ENCODE peak calls at places on chromosomes 4 and X, in eight cellular contexts. T is heart right ventricle; R is DND-41; K is naive thymus-derived CD4-positive, alpha-beta T cell; F is transverse colon; Z is mammary epithelial cell; M is neural progenitor cell; C is breast epithelium. J is an unnamed sample. For H3K9me3 and H3K4me1, the result is how much of the 10 kb centered on the place peaks cover.

GRCh38 chr4:153485860-153486259 is 19.7 kb downstream of the TMEM131L start:
- DNase-seq in F (no peak), T (no peak), Z (no peak), C (no peak), M (no peak), K (no peak), R (no peak), J (no peak)

GRCh38 chr4:131509521-131509920 is 1639.6 kb upstream of the PCDH10 start:
- DNase-seq in R (no peak), C (no peak), F (no peak), Z (peak), M (no peak), T (no peak), K (no peak), J (no peak)

GRCh38 chrX:113790987-113791386 is 792.9 kb upstream of the HTR2C start:
- DNase-seq in C (no peak), R (no peak), F (no peak), M (no peak), K (no peak), T (no peak), Z (no peak), J (no peak)

GRCh38 chr4:90030953-90031352 is 96.2 kb upstream of the CCSER1 start:
- DNase-seq in M (peak), Z (peak), F (no peak), T (no peak), K (no peak), C (no peak), R (no peak), J (no peak)

GRCh38 chr4:130124066-130124465 is 1028.1 kb downstream of the C4orf33 start:
- DNase-seq in K (no peak), C (no peak), M (peak), F (no peak), R (no peak), Z (no peak), T (no peak), J (no peak)

GRCh38 chr4:147968641-147969040 is 236.8 kb downstream of the ARHGAP10 start:
- DNase-seq in C (no peak), F (no peak), T (no peak), K (no peak), M (no peak), Z (no peak), R (no peak), J (no peak)

GRCh38 chr4:126977306-126977705 is 655.5 kb upstream of the INTU start:
- DNase-seq in K (no peak), F (no peak), M (peak), C (no peak), Z (no peak), T (peak), R (no peak), J (no peak)

GRCh38 chr4:306551-306961 is 1.3 kb upstream of the ZNF732 start:
- DNase-seq in F (no peak), M (no peak), Z (no peak), R (peak), K (no peak), T (no peak), C (no peak), J (peak)

GRCh38 chrX:115901241-115901640 is 269.3 kb upstream of the AGTR2 start:
- DNase-seq in F (no peak), T (no peak), M (no peak), K (no peak), Z (no peak), C (no peak), R (no peak), J (no peak)

GRCh38 chr4:600850-601515 is 24.4 kb upstream of the PDE6B start:
- DNase-seq in R (no peak), M (no peak), Z (peak), T (no peak), C (no peak), F (no peak), K (no peak), J (no peak)

GRCh38 chrX:149508467-149508866 is 3.4 kb upstream of the IDS start:
- DNase-seq in Z (no peak), C (no peak), R (no peak), M (no peak), F (no peak), K (no peak), T (no peak), J (no peak)

GRCh38 chrX:153818571-153819397 is 11.6 kb downstream of the PDZD4 start:
- DNase-seq in C (no peak), R (peak), T (no peak), Z (no peak), K (peak), M (peak), F (peak), J (peak)

GRCh38 chr4:96767815-96768480 is 928.1 kb downstream of the PDHA2 start:
- DNase-seq in R (no peak), F (no peak), C (no peak), Z (no peak), T (no peak), M (no peak), K (no peak), J (no peak)

GRCh38 chr4:148081267-148081666 is 349.4 kb downstream of the ARHGAP10 start:
- DNase-seq in Z (no peak), C (no peak), T (no peak), F (no peak), K (no peak), R (no peak), M (no peak), J (no peak)

GRCh38 chrX:18617351-18617750 is 54.6 kb downstream of the RS1 start:
- DNase-seq in F (peak), K (no peak), T (no peak), R (no peak), M (peak), Z (peak), C (no peak), J (no peak)

GRCh38 chr4:911221-911751 is 20.8 kb downstream of the GAK start:
- DNase-seq in M (no peak), T (no peak), Z (no peak), K (no peak), R (no peak), F (no peak), C (no peak), J (no peak)

GRCh38 chr4:87005690-87006461 is 71.1 kb downstream of the AFF1 start:
- DNase-seq in K (no peak), C (no peak), Z (no peak), R (peak), M (peak), T (no peak), F (peak), J (peak)

GRCh38 chrX:50081282-50081955 is 119.4 kb downstream of the AKAP4 start:
- DNase-seq in K (no peak), F (peak), M (peak), T (peak), C (no peak), R (no peak), Z (no peak), J (peak)

GRCh38 chrX:138777230-138777629 is 65.7 kb upstream of the FGF13 start:
- DNase-seq in C (no peak), R (no peak), K (no peak), F (no peak), Z (no peak), T (no peak), M (peak), J (no peak)

GRCh38 chr4:3267576-3268394 is 18.8 kb downstream of the MSANTD1 start:
- DNase-seq in T (peak), Z (no peak), C (no peak), K (peak), F (no peak), M (peak), R (no peak), J (no peak)

GRCh38 chr4:53478671-53479456 is 101.4 kb downstream of the FIP1L1 start:
- DNase-seq in T (no peak), C (no peak), M (no peak), Z (peak), F (no peak), R (no peak), K (no peak), J (no peak)

GRCh38 chrX:154321624-154322023 is 26.0 kb downstream of the TKTL1 start:
- DNase-seq in C (no peak), K (no peak), T (peak), R (no peak), F (peak), Z (no peak), M (no peak), J (no peak)

GRCh38 chrX:43581888-43582539 is 74.1 kb upstream of the MAOA start:
- DNase-seq in K (no peak), R (no peak), M (no peak), T (no peak), C (no peak), F (no peak), Z (peak), J (no peak)

GRCh38 chr4:162485486-162485885 is 321.7 kb upstream of the FSTL5 start:
- DNase-seq in R (no peak), Z (peak), C (no peak), F (no peak), M (no peak), K (no peak), T (no peak), J (no peak)

GRCh38 chrX:110407910-110408545 is 49.4 kb downstream of the RTL9 start:
- DNase-seq in K (peak), Z (peak), F (peak), M (peak), R (peak), C (no peak), T (peak), J (peak)

GRCh38 chr4:133147922-133148689 is 988 bp upstream of the PCDH10 start:
- DNase-seq in T (no peak), F (no peak), Z (no peak), C (no peak), M (peak), K (no peak), R (no peak), J (no peak)

GRCh38 chr4:39713691-39714090 is 15.8 kb downstream of the UBE2K start:
- DNase-seq in M (no peak), Z (no peak), C (no peak), F (no peak), R (no peak), K (no peak), T (no peak), J (no peak)

GRCh38 chr4:102344520-102344954 is 745 bp downstream of the SLC39A8 start:
- DNase-seq in M (peak), K (peak), T (peak), Z (peak), F (peak), R (peak), C (peak), J (peak)

GRCh38 chr4:38174811-38175210 is 214.6 kb downstream of the PTTG2 start:
- DNase-seq in K (no peak), M (no peak), Z (peak), T (peak), C (no peak), F (no peak), R (no peak), J (no peak)

GRCh38 chr4:143616771-143617170 is 83.7 kb downstream of the FREM3 start:
- DNase-seq in R (peak), M (no peak), F (no peak), C (no peak), T (no peak), K (peak), Z (peak), J (no peak)

GRCh38 chr4:8370106-8370787 is 70.3 kb downstream of the ACOX3 start:
- DNase-seq in M (no peak), K (no peak), F (no peak), R (no peak), C (no peak), Z (no peak), T (no peak), J (no peak)

GRCh38 chr4:19532120-19532848 is 719.4 kb upstream of the SLIT2 start:
- DNase-seq in M (peak), R (no peak), K (no peak), F (no peak), Z (no peak), T (no peak), C (no peak), J (no peak)

GRCh38 chrX:104750146-104750699 is 184.2 kb downstream of the IL1RAPL2 start:
- DNase-seq in T (peak), M (no peak), F (no peak), K (no peak), Z (no peak), C (no peak), R (no peak), J (no peak)

GRCh38 chr4:6437682-6438264 is 34.6 kb downstream of the PPP2R2C start:
- DNase-seq in K (no peak), R (no peak), M (no peak), Z (no peak), T (no peak), F (no peak), C (no peak), J (no peak)

GRCh38 chrX:44183329-44183728 is 160.1 kb downstream of the EFHC2 start:
- DNase-seq in Z (no peak), C (no peak), F (no peak), M (no peak), R (no peak), T (no peak), K (no peak), J (no peak)

GRCh38 chrX:17788439-17788838 is 51.1 kb downstream of the SCML1 start:
- DNase-seq in R (peak), M (peak), Z (peak), K (peak), C (peak), F (peak), T (peak), J (peak)

GRCh38 chr4:8776366-8776765 is 95.3 kb downstream of the HMX1 start:
- DNase-seq in R (no peak), M (no peak), T (no peak), K (no peak), F (no peak), C (no peak), Z (no peak), J (no peak)

GRCh38 chr4:61628727-61629126 is 428.6 kb downstream of the ADGRL3 start:
- DNase-seq in K (no peak), Z (no peak), C (no peak), F (no peak), T (no peak), R (no peak), M (no peak), J (no peak)

GRCh38 chr4:78184584-78184983 is 127.5 kb downstream of the FRAS1 start:
- DNase-seq in Z (no peak), C (no peak), M (no peak), K (no peak), T (no peak), R (no peak), F (no peak), J (no peak)

GRCh38 chr4:20395160-20395773 is 143.6 kb downstream of the SLIT2 start:
- DNase-seq in C (no peak), M (peak), R (peak), K (no peak), F (peak), T (no peak), Z (peak), J (no peak)

GRCh38 chrX:151879856-151880255 is 32.8 kb upstream of the MAGEA4 start:
- DNase-seq in C (no peak), R (no peak), K (no peak), T (no peak), M (no peak), Z (no peak), F (no peak), J (no peak)
- H3K9me3 ChIP-seq in C (under half), R (under half), K (under half), T (under half), M (under half), Z (under half), F (under half), J (under half)

GRCh38 chr4:128462104-128462783 is 174.6 kb upstream of the PGRMC2 start:
- DNase-seq in T (no peak), K (no peak), M (peak), Z (no peak), F (no peak), R (no peak), C (no peak), J (no peak)
- H3K4me1 ChIP-seq in T (under half), K (under half), M (under half), Z (under half), F (under half), R (under half), C (under half), J (under half)

GRCh38 chr4:29307755-29308154 is 1412.4 kb upstream of the PCDH7 start:
- DNase-seq in Z (no peak), R (no peak), K (no peak), T (no peak), M (no peak), F (no peak), C (no peak), J (no peak)

GRCh38 chr4:29309050-29309449 is 1411.1 kb upstream of the PCDH7 start:
- DNase-seq in Z (peak), R (no peak), C (no peak), M (no peak), T (no peak), K (no peak), F (no peak), J (no peak)

GRCh38 chr4:29310252-29310651 is 1409.9 kb upstream of the PCDH7 start:
- DNase-seq in R (no peak), F (no peak), Z (no peak), M (no peak), T (no peak), K (no peak), C (no peak), J (no peak)

GRCh38 chr4:29304595-29304994 is 1415.6 kb upstream of the PCDH7 start:
- DNase-seq in T (no peak), C (no peak), Z (no peak), M (no peak), K (no peak), R (no peak), F (no peak), J (no peak)

GRCh38 chr4:29307256-29307655 is 1412.9 kb upstream of the PCDH7 start:
- DNase-seq in M (no peak), T (no peak), F (no peak), C (no peak), K (no peak), R (no peak), Z (no peak), J (no peak)
- H3K9me3 ChIP-seq in M (under half), T (under half), F (under half), C (under half), K (under half), R (under half), Z (under half), J (under half)

GRCh38 chrX:39903343-39903742 is 194.4 kb downstream of the BCOR start:
- DNase-seq in K (no peak), T (no peak), Z (peak), R (no peak), F (no peak), C (no peak), M (no peak), J (no peak)

GRCh38 chrX:39899059-39899458 is 198.7 kb downstream of the BCOR start:
- DNase-seq in T (no peak), F (no peak), K (no peak), M (no peak), C (no peak), Z (no peak), R (no peak), J (no peak)

GRCh38 chrX:39898147-39898546 is 199.6 kb downstream of the BCOR start:
- DNase-seq in F (no peak), R (no peak), T (no peak), C (no peak), Z (no peak), M (no peak), K (no peak), J (no peak)

GRCh38 chrX:39899876-39900787 is 197.6 kb downstream of the BCOR start:
- DNase-seq in T (no peak), R (no peak), K (no peak), M (no peak), F (no peak), C (no peak), Z (no peak), J (no peak)

GRCh38 chrX:39900788-39901170 is 197.0 kb downstream of the BCOR start:
- DNase-seq in K (no peak), R (peak), F (no peak), T (no peak), C (no peak), Z (no peak), M (peak), J (no peak)
- H3K4me1 ChIP-seq in K (under half), R (under half), F (under half), T (under half), C (under half), Z (under half), M (under half), J (under half)